ENCODE peak calls at places on chromosomes 16 and 17, in ten cellular contexts. X, U, M, K, Q, B, I, F, G and O are unnamed samples.

GRCh38 chr17:17541640-17542001 is 45.4 kb upstream of the RASD1 start:
- DNase-seq in K (no peak), G (no peak), F (no peak), Q (no peak), U (no peak), I (no peak), X (no peak), B (no peak), M (no peak), O (no peak)

GRCh38 chr17:13931752-13932477 is 137.4 kb upstream of the COX10 start:
- DNase-seq in U (peak), X (peak), I (no peak), M (peak), B (no peak), K (no peak), G (no peak), Q (no peak), F (no peak), O (peak)

GRCh38 chr17:57687642-57688041 is 57.5 kb downstream of the CCDC182 start:
- DNase-seq in M (no peak), G (no peak), K (no peak), X (no peak), U (no peak), B (no peak), F (no peak), I (no peak), Q (no peak), O (no peak)

GRCh38 chr17:78252701-78253635 is 21.5 kb downstream of the TMEM235 start:
- DNase-seq in B (peak), G (no peak), M (peak), Q (no peak), K (no peak), U (no peak), F (no peak), X (no peak), I (no peak), O (no peak)

GRCh38 chr16:14302399-14303181 is 231.5 kb downstream of the MRTFB start:
- DNase-seq in B (peak), F (no peak), M (peak), G (no peak), U (peak), I (peak), Q (no peak), X (no peak), K (no peak), O (peak)

GRCh38 chr16:6827272-6827671 is 505.4 kb upstream of the RBFOX1 start:
- DNase-seq in I (no peak), G (no peak), X (no peak), U (no peak), K (no peak), B (no peak), M (no peak), Q (no peak), F (no peak), O (no peak)

GRCh38 chr17:74513987-74514631 is 17.2 kb downstream of the CD300LB start:
- DNase-seq in Q (peak), F (peak), U (no peak), B (no peak), M (peak), K (peak), G (no peak), I (peak), X (peak), O (peak)

GRCh38 chr17:71325117-71325516 is 795.7 kb upstream of the SOX9 start:
- DNase-seq in B (no peak), Q (no peak), X (no peak), G (no peak), I (no peak), K (no peak), M (no peak), U (no peak), F (no peak), O (no peak)

GRCh38 chr17:76775021-76775420 is 37.1 kb downstream of the MFSD11 start:
- DNase-seq in I (no peak), X (no peak), G (no peak), U (no peak), M (no peak), Q (no peak), K (no peak), B (no peak), F (no peak), O (no peak)

GRCh38 chr16:89026121-89026612 is 49.2 kb upstream of the CBFA2T3 start:
- DNase-seq in F (peak), Q (no peak), X (no peak), M (peak), K (peak), U (no peak), B (no peak), I (peak), G (no peak), O (no peak)

GRCh38 chr17:38701504-38702165 is 3.4 kb upstream of the MLLT6 start:
- DNase-seq in F (peak), K (no peak), G (no peak), M (peak), X (no peak), Q (peak), I (peak), B (no peak), U (peak), O (peak)

GRCh38 chr16:17380613-17381012 is 90.1 kb downstream of the XYLT1 start:
- DNase-seq in F (no peak), I (no peak), B (no peak), Q (no peak), U (no peak), X (no peak), M (peak), G (no peak), K (no peak), O (no peak)